ENCODE peak calls at places on chromosome 15, in four cellular contexts. One of them, this sample, is unnamed.

GRCh38 chr15:25790003-25790660 is 73.0 kb downstream of the ATP10A start:
- DNase-seq in right lobe of liver: no peak
- DNase-seq in stomach: peak; percentile 35
- DNase-seq in uterus: peak; percentile 78
- DNase-seq in this sample: no peak

GRCh38 chr15:31551323-31551722 is 224.7 kb downstream of the KLF13 start:
- DNase-seq in right lobe of liver: no peak
- DNase-seq in stomach: no peak
- DNase-seq in uterus: no peak
- DNase-seq in this sample: no peak

GRCh38 chr15:86611392-86612040 is 531.8 kb downstream of the AGBL1 start:
- DNase-seq in right lobe of liver: no peak
- DNase-seq in stomach: no peak
- DNase-seq in uterus: no peak
- DNase-seq in this sample: no peak

GRCh38 chr15:42010434-42010833 is 10.4 kb downstream of the PLA2G4E start:
- DNase-seq in uterus: no peak
- DNase-seq in stomach: no peak
- DNase-seq in right lobe of liver: no peak
- DNase-seq in this sample: no peak

GRCh38 chr15:63176302-63176701 is 13.1 kb upstream of the RAB8B start:
- DNase-seq in uterus: no peak
- DNase-seq in right lobe of liver: no peak
- DNase-seq in stomach: no peak
- DNase-seq in this sample: no peak

GRCh38 chr15:77532846-77533245 is 99.9 kb downstream of the LINGO1 start:
- DNase-seq in right lobe of liver: no peak
- DNase-seq in stomach: peak; percentile 69
- DNase-seq in uterus: no peak
- DNase-seq in this sample: no peak

GRCh38 chr15:78988361-78988911 is 43.6 kb upstream of the CTSH start:
- DNase-seq in uterus: peak; percentile 59
- DNase-seq in stomach: peak; percentile 64
- DNase-seq in right lobe of liver: no peak
- DNase-seq in this sample: no peak

GRCh38 chr15:75712668-75713337 is at the start of gene CSPG4:
- DNase-seq in stomach: peak; percentile 57
- DNase-seq in right lobe of liver: no peak
- DNase-seq in uterus: peak; percentile 77
- DNase-seq in this sample: no peak

GRCh38 chr15:84671211-84671610 is 13.2 kb upstream of the NMB start:
- DNase-seq in stomach: no peak
- DNase-seq in right lobe of liver: no peak
- DNase-seq in uterus: no peak
- DNase-seq in this sample: no peak

GRCh38 chr15:83198476-83198875 is 9.1 kb downstream of the HDGFL3 start:
- DNase-seq in right lobe of liver: no peak
- DNase-seq in uterus: no peak
- DNase-seq in stomach: no peak
- DNase-seq in this sample: no peak
- TF ChIP-seq POLR2A in right lobe of liver: no peak
- TF ChIP-seq POLR2A in uterus: no peak
- TF ChIP-seq POLR2A in stomach: no peak
- TF ChIP-seq POLR2A in this sample: no peak

GRCh38 chr15:98737721-98738120 is 89.4 kb downstream of the IGF1R start:
- DNase-seq in stomach: no peak
- DNase-seq in uterus: no peak
- DNase-seq in right lobe of liver: no peak
- DNase-seq in this sample: no peak

GRCh38 chr15:98743177-98743576 is 94.8 kb downstream of the IGF1R start:
- DNase-seq in uterus: no peak
- DNase-seq in stomach: no peak
- DNase-seq in right lobe of liver: no peak
- DNase-seq in this sample: no peak

GRCh38 chr15:98740295-98740694 is 92.0 kb downstream of the IGF1R start:
- DNase-seq in uterus: no peak
- DNase-seq in stomach: no peak
- DNase-seq in right lobe of liver: no peak
- DNase-seq in this sample: no peak

GRCh38 chr15:98738689-98739411 is 90.5 kb downstream of the IGF1R start:
- DNase-seq in right lobe of liver: no peak
- DNase-seq in uterus: no peak
- DNase-seq in stomach: no peak
- DNase-seq in this sample: no peak

GRCh38 chr15:98740963-98741362 is 92.6 kb downstream of the IGF1R start:
- DNase-seq in uterus: no peak
- DNase-seq in right lobe of liver: no peak
- DNase-seq in stomach: no peak
- DNase-seq in this sample: no peak
- H3K4me1 ChIP-seq in uterus: no peaks in the 10 kb centered on the region
- H3K4me1 ChIP-seq in right lobe of liver: no peaks in the 10 kb centered on the region
- H3K4me1 ChIP-seq in stomach: peaks cover 60% of the 10 kb centered on the region
- H3K4me1 ChIP-seq in this sample: peaks cover 57% of the 10 kb centered on the region

GRCh38 chr15:98771444-98772059 is 123.2 kb downstream of the IGF1R start:
- DNase-seq in uterus: no peak
- DNase-seq in stomach: no peak
- DNase-seq in right lobe of liver: no peak
- DNase-seq in this sample: no peak
- TF ChIP-seq CTCF in uterus: no peak
- TF ChIP-seq CTCF in stomach: no peak
- TF ChIP-seq CTCF in right lobe of liver: no peak
- TF ChIP-seq CTCF in this sample: no peak

GRCh38 chr15:32905481-32905880 is 187.7 kb downstream of the GREM1 start:
- DNase-seq in stomach: no peak
- DNase-seq in uterus: no peak
- DNase-seq in right lobe of liver: no peak
- DNase-seq in this sample: no peak
- TF ChIP-seq POLR2A in stomach: no peak
- TF ChIP-seq POLR2A in uterus: no peak
- TF ChIP-seq POLR2A in right lobe of liver: no peak
- TF ChIP-seq POLR2A in this sample: no peak

DNA sequence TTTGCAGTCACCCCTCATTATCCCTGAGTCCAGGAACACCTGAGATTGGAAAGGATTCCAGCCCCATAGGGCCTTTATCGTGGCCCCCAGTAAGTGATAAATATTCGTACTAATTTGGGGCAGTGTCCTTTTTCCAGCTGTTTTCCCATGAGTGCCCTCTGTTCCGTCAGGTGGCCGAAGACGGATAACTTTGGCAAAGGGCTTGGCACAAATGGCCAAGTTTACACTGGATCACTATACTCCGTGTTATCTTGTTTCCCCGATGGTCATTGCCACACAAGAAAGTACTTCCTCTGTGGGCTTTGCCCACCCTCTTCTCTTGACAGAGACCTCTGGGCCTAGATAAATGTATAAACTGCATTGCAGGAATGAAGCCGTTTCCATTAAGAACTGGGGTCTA is 39.1 kb downstream of the SMAD3 start:
- DNase-seq in right lobe of liver: no peak
- DNase-seq in uterus: no peak
- DNase-seq in stomach: no peak
- DNase-seq in this sample: no peak
- H3K4me1 ChIP-seq in right lobe of liver: peaks cover 26% of the 10 kb centered on the region
- H3K4me1 ChIP-seq in uterus: peaks cover 16% of the 10 kb centered on the region
- H3K4me1 ChIP-seq in stomach: peaks cover 98% of the 10 kb centered on the region
- H3K4me1 ChIP-seq in this sample: peaks cover 98% of the 10 kb centered on the region

DNA sequence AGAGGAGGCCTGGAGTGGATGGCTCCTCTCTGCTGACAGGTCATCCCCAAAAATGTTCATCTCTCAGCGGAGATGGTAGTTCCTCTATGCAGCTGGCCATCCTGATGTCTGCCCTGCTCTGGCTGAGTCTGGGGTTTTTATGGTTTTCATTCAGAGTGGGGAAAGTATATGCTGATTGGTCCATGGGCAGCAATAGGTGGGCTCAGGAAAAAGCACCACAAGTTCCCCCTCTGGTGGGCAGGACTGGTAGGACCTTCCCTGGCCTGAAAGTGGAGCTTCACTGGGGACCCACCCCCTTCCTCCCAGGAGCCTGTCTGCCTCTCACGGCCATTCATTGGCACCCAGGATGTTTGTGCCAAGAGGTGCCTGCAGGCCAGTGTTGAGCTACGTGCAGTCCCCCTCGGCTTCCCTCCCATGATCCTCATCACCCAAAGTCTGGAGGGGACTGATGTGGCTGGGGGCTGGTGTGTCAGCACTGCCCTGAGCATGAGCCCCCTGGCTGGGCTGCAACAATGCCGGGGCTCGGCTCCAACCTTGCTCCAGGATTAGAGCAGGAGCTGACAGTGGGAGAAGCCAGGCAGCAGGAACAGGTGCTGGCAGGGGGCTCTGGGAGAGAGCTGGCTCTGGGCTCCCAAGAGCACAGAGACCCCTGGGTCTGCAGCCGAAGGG is 13.1 kb upstream of the BLOC1S6 start:
- DNase-seq in stomach: no peak
- DNase-seq in right lobe of liver: no peak
- DNase-seq in uterus: no peak
- DNase-seq in this sample: no peak
- TF ChIP-seq CTCF in stomach: no peak
- TF ChIP-seq CTCF in right lobe of liver: no peak
- TF ChIP-seq CTCF in uterus: no peak
- TF ChIP-seq CTCF in this sample: no peak